ENCODE peak calls at places on chromosomes 5 and 9, in nine cellular contexts. One of them, this sample, is unnamed.

GRCh38 chr5:138263581-138263980 is 10.8 kb downstream of the GFRA3 start:
- DNase-seq in kidney epithelial cell: no peak
- DNase-seq in hippocampal formation: no peak
- DNase-seq in stimulated activated CD8-positive, alpha-beta memory T cell treated with anti-CD3 and anti-CD28 coated beads, Interleukin-15, amount 100 ng/mL, for 4 hours: no peak
- DNase-seq in CD4-positive, alpha-beta T cell: no peak
- DNase-seq in effector memory CD4-positive, alpha-beta T cell: no peak
- DNase-seq in fibroblast of mammary gland: no peak
- DNase-seq in ovary: no peak
- DNase-seq in CD8-positive, alpha-beta T cell: no peak
- DNase-seq in this sample: no peak

GRCh38 chr9:86503281-86503680 is 149.1 kb upstream of the TUT7 start:
- DNase-seq in stimulated activated CD8-positive, alpha-beta memory T cell treated with anti-CD3 and anti-CD28 coated beads, Interleukin-15, amount 100 ng/mL, for 4 hours: no peak
- DNase-seq in CD8-positive, alpha-beta T cell: no peak
- DNase-seq in CD4-positive, alpha-beta T cell: no peak
- DNase-seq in hippocampal formation: no peak
- DNase-seq in fibroblast of mammary gland: no peak
- DNase-seq in ovary: no peak
- DNase-seq in kidney epithelial cell: no peak
- DNase-seq in effector memory CD4-positive, alpha-beta T cell: no peak
- DNase-seq in this sample: no peak

GRCh38 chr9:114117996-114118830 is 19.1 kb upstream of the KIF12 start:
- DNase-seq in effector memory CD4-positive, alpha-beta T cell: no peak
- DNase-seq in stimulated activated CD8-positive, alpha-beta memory T cell treated with anti-CD3 and anti-CD28 coated beads, Interleukin-15, amount 100 ng/mL, for 4 hours: no peak
- DNase-seq in ovary: no peak
- DNase-seq in CD8-positive, alpha-beta T cell: no peak
- DNase-seq in hippocampal formation: no peak
- DNase-seq in kidney epithelial cell: no peak
- DNase-seq in fibroblast of mammary gland: no peak
- DNase-seq in CD4-positive, alpha-beta T cell: no peak
- DNase-seq in this sample: no peak

GRCh38 chr5:179400020-179400419 is 54.8 kb upstream of the ADAMTS2 start:
- DNase-seq in effector memory CD4-positive, alpha-beta T cell: no peak
- DNase-seq in CD8-positive, alpha-beta T cell: no peak
- DNase-seq in ovary: no peak
- DNase-seq in hippocampal formation: no peak
- DNase-seq in fibroblast of mammary gland: no peak
- DNase-seq in stimulated activated CD8-positive, alpha-beta memory T cell treated with anti-CD3 and anti-CD28 coated beads, Interleukin-15, amount 100 ng/mL, for 4 hours: no peak
- DNase-seq in kidney epithelial cell: no peak
- DNase-seq in CD4-positive, alpha-beta T cell: no peak
- DNase-seq in this sample: no peak

GRCh38 chr5:44565872-44566271 is 176.7 kb upstream of the FGF10 start:
- DNase-seq in stimulated activated CD8-positive, alpha-beta memory T cell treated with anti-CD3 and anti-CD28 coated beads, Interleukin-15, amount 100 ng/mL, for 4 hours: no peak
- DNase-seq in kidney epithelial cell: no peak
- DNase-seq in effector memory CD4-positive, alpha-beta T cell: no peak
- DNase-seq in ovary: no peak
- DNase-seq in hippocampal formation: no peak
- DNase-seq in CD8-positive, alpha-beta T cell: no peak
- DNase-seq in fibroblast of mammary gland: peak
- DNase-seq in CD4-positive, alpha-beta T cell: no peak
- DNase-seq in this sample: no peak

GRCh38 chr9:21450733-21451394 is 10.6 kb downstream of the IFNA1 start:
- DNase-seq in CD4-positive, alpha-beta T cell: no peak
- DNase-seq in CD8-positive, alpha-beta T cell: no peak
- DNase-seq in ovary: no peak
- DNase-seq in fibroblast of mammary gland: peak
- DNase-seq in stimulated activated CD8-positive, alpha-beta memory T cell treated with anti-CD3 and anti-CD28 coated beads, Interleukin-15, amount 100 ng/mL, for 4 hours: no peak
- DNase-seq in hippocampal formation: no peak
- DNase-seq in kidney epithelial cell: no peak
- DNase-seq in effector memory CD4-positive, alpha-beta T cell: no peak
- DNase-seq in this sample: no peak

GRCh38 chr9:123643518-123643917 is 286.4 kb downstream of the DENND1A start:
- DNase-seq in hippocampal formation: no peak
- DNase-seq in CD8-positive, alpha-beta T cell: no peak
- DNase-seq in ovary: no peak
- DNase-seq in fibroblast of mammary gland: no peak
- DNase-seq in stimulated activated CD8-positive, alpha-beta memory T cell treated with anti-CD3 and anti-CD28 coated beads, Interleukin-15, amount 100 ng/mL, for 4 hours: no peak
- DNase-seq in kidney epithelial cell: no peak
- DNase-seq in effector memory CD4-positive, alpha-beta T cell: no peak
- DNase-seq in CD4-positive, alpha-beta T cell: no peak
- DNase-seq in this sample: no peak

GRCh38 chr5:54310433-54311177 is at the start of gene ARL15:
- DNase-seq in effector memory CD4-positive, alpha-beta T cell: peak
- DNase-seq in kidney epithelial cell: peak
- DNase-seq in fibroblast of mammary gland: peak
- DNase-seq in stimulated activated CD8-positive, alpha-beta memory T cell treated with anti-CD3 and anti-CD28 coated beads, Interleukin-15, amount 100 ng/mL, for 4 hours: peak
- DNase-seq in CD4-positive, alpha-beta T cell: peak
- DNase-seq in hippocampal formation: peak
- DNase-seq in CD8-positive, alpha-beta T cell: peak
- DNase-seq in ovary: peak
- DNase-seq in this sample: peak

GRCh38 chr5:7398596-7399260 is 2.8 kb downstream of the ADCY2 start:
- DNase-seq in CD4-positive, alpha-beta T cell: no peak
- DNase-seq in stimulated activated CD8-positive, alpha-beta memory T cell treated with anti-CD3 and anti-CD28 coated beads, Interleukin-15, amount 100 ng/mL, for 4 hours: no peak
- DNase-seq in hippocampal formation: no peak
- DNase-seq in fibroblast of mammary gland: no peak
- DNase-seq in CD8-positive, alpha-beta T cell: no peak
- DNase-seq in ovary: no peak
- DNase-seq in kidney epithelial cell: no peak
- DNase-seq in effector memory CD4-positive, alpha-beta T cell: no peak
- DNase-seq in this sample: no peak

GRCh38 chr5:163727028-163727427 is 221.6 kb downstream of the MAT2B start:
- DNase-seq in effector memory CD4-positive, alpha-beta T cell: no peak
- DNase-seq in CD4-positive, alpha-beta T cell: no peak
- DNase-seq in kidney epithelial cell: no peak
- DNase-seq in stimulated activated CD8-positive, alpha-beta memory T cell treated with anti-CD3 and anti-CD28 coated beads, Interleukin-15, amount 100 ng/mL, for 4 hours: no peak
- DNase-seq in CD8-positive, alpha-beta T cell: no peak
- DNase-seq in fibroblast of mammary gland: no peak
- DNase-seq in ovary: no peak
- DNase-seq in hippocampal formation: peak
- DNase-seq in this sample: no peak

GRCh38 chr5:96680759-96681158 is 18.6 kb downstream of the CAST start:
- DNase-seq in ovary: no peak
- DNase-seq in CD4-positive, alpha-beta T cell: no peak
- DNase-seq in hippocampal formation: no peak
- DNase-seq in kidney epithelial cell: no peak
- DNase-seq in stimulated activated CD8-positive, alpha-beta memory T cell treated with anti-CD3 and anti-CD28 coated beads, Interleukin-15, amount 100 ng/mL, for 4 hours: no peak
- DNase-seq in CD8-positive, alpha-beta T cell: no peak
- DNase-seq in effector memory CD4-positive, alpha-beta T cell: no peak
- DNase-seq in fibroblast of mammary gland: peak
- DNase-seq in this sample: no peak

GRCh38 chr5:14036947-14037346 is 92.5 kb upstream of the DNAH5 start:
- DNase-seq in effector memory CD4-positive, alpha-beta T cell: no peak
- DNase-seq in stimulated activated CD8-positive, alpha-beta memory T cell treated with anti-CD3 and anti-CD28 coated beads, Interleukin-15, amount 100 ng/mL, for 4 hours: no peak
- DNase-seq in kidney epithelial cell: no peak
- DNase-seq in hippocampal formation: no peak
- DNase-seq in CD4-positive, alpha-beta T cell: no peak
- DNase-seq in fibroblast of mammary gland: peak
- DNase-seq in CD8-positive, alpha-beta T cell: no peak
- DNase-seq in ovary: no peak
- DNase-seq in this sample: no peak

GRCh38 chr5:125115180-125115495 is 368.7 kb upstream of the ZNF608 start:
- DNase-seq in CD4-positive, alpha-beta T cell: no peak
- DNase-seq in CD8-positive, alpha-beta T cell: no peak
- DNase-seq in kidney epithelial cell: no peak
- DNase-seq in stimulated activated CD8-positive, alpha-beta memory T cell treated with anti-CD3 and anti-CD28 coated beads, Interleukin-15, amount 100 ng/mL, for 4 hours: no peak
- DNase-seq in effector memory CD4-positive, alpha-beta T cell: no peak
- DNase-seq in ovary: no peak
- DNase-seq in hippocampal formation: no peak
- DNase-seq in fibroblast of mammary gland: no peak
- DNase-seq in this sample: no peak

GRCh38 chr5:132673939-132674630 is at the start of gene IL4:
- DNase-seq in ovary: no peak
- DNase-seq in fibroblast of mammary gland: no peak
- DNase-seq in kidney epithelial cell: no peak
- DNase-seq in hippocampal formation: no peak
- DNase-seq in effector memory CD4-positive, alpha-beta T cell: no peak
- DNase-seq in CD8-positive, alpha-beta T cell: no peak
- DNase-seq in stimulated activated CD8-positive, alpha-beta memory T cell treated with anti-CD3 and anti-CD28 coated beads, Interleukin-15, amount 100 ng/mL, for 4 hours: no peak
- DNase-seq in CD4-positive, alpha-beta T cell: no peak
- DNase-seq in this sample: no peak

GRCh38 chr9:75918154-75918553 is 27.7 kb downstream of the PCSK5 start:
- DNase-seq in hippocampal formation: no peak
- DNase-seq in stimulated activated CD8-positive, alpha-beta memory T cell treated with anti-CD3 and anti-CD28 coated beads, Interleukin-15, amount 100 ng/mL, for 4 hours: no peak
- DNase-seq in fibroblast of mammary gland: no peak
- DNase-seq in kidney epithelial cell: no peak
- DNase-seq in CD4-positive, alpha-beta T cell: no peak
- DNase-seq in ovary: no peak
- DNase-seq in effector memory CD4-positive, alpha-beta T cell: no peak
- DNase-seq in CD8-positive, alpha-beta T cell: no peak
- DNase-seq in this sample: no peak

GRCh38 chr5:157361865-157362465 is 96.0 kb downstream of the CYFIP2 start:
- DNase-seq in CD4-positive, alpha-beta T cell: no peak
- DNase-seq in effector memory CD4-positive, alpha-beta T cell: no peak
- DNase-seq in fibroblast of mammary gland: peak
- DNase-seq in CD8-positive, alpha-beta T cell: no peak
- DNase-seq in stimulated activated CD8-positive, alpha-beta memory T cell treated with anti-CD3 and anti-CD28 coated beads, Interleukin-15, amount 100 ng/mL, for 4 hours: no peak
- DNase-seq in kidney epithelial cell: no peak
- DNase-seq in hippocampal formation: no peak
- DNase-seq in ovary: no peak
- DNase-seq in this sample: no peak

GRCh38 chr5:9268226-9268625 is 277.6 kb downstream of the SEMA5A start:
- DNase-seq in effector memory CD4-positive, alpha-beta T cell: no peak
- DNase-seq in CD4-positive, alpha-beta T cell: no peak
- DNase-seq in hippocampal formation: no peak
- DNase-seq in CD8-positive, alpha-beta T cell: no peak
- DNase-seq in fibroblast of mammary gland: no peak
- DNase-seq in kidney epithelial cell: no peak
- DNase-seq in ovary: no peak
- DNase-seq in stimulated activated CD8-positive, alpha-beta memory T cell treated with anti-CD3 and anti-CD28 coated beads, Interleukin-15, amount 100 ng/mL, for 4 hours: no peak
- DNase-seq in this sample: no peak

GRCh38 chr5:167304834-167305469 is 986.5 kb upstream of the WWC1 start:
- DNase-seq in CD4-positive, alpha-beta T cell: no peak
- DNase-seq in hippocampal formation: no peak
- DNase-seq in kidney epithelial cell: no peak
- DNase-seq in ovary: no peak
- DNase-seq in CD8-positive, alpha-beta T cell: no peak
- DNase-seq in fibroblast of mammary gland: no peak
- DNase-seq in stimulated activated CD8-positive, alpha-beta memory T cell treated with anti-CD3 and anti-CD28 coated beads, Interleukin-15, amount 100 ng/mL, for 4 hours: no peak
- DNase-seq in effector memory CD4-positive, alpha-beta T cell: no peak
- DNase-seq in this sample: no peak

GRCh38 chr5:62305715-62306493 is at the start of gene KIF2A:
- DNase-seq in ovary: peak
- DNase-seq in CD4-positive, alpha-beta T cell: peak
- DNase-seq in CD8-positive, alpha-beta T cell: peak
- DNase-seq in effector memory CD4-positive, alpha-beta T cell: peak
- DNase-seq in hippocampal formation: peak
- DNase-seq in stimulated activated CD8-positive, alpha-beta memory T cell treated with anti-CD3 and anti-CD28 coated beads, Interleukin-15, amount 100 ng/mL, for 4 hours: peak
- DNase-seq in fibroblast of mammary gland: peak
- DNase-seq in kidney epithelial cell: peak
- DNase-seq in this sample: peak

GRCh38 chr9:78539904-78540303 is 243.0 kb downstream of the PSAT1 start:
- DNase-seq in CD8-positive, alpha-beta T cell: no peak
- DNase-seq in stimulated activated CD8-positive, alpha-beta memory T cell treated with anti-CD3 and anti-CD28 coated beads, Interleukin-15, amount 100 ng/mL, for 4 hours: no peak
- DNase-seq in kidney epithelial cell: peak
- DNase-seq in effector memory CD4-positive, alpha-beta T cell: no peak
- DNase-seq in hippocampal formation: no peak
- DNase-seq in fibroblast of mammary gland: peak
- DNase-seq in ovary: no peak
- DNase-seq in CD4-positive, alpha-beta T cell: no peak
- DNase-seq in this sample: no peak

GRCh38 chr5:150320048-150320555 is 17.4 kb upstream of the ARSI start:
- DNase-seq in CD8-positive, alpha-beta T cell: no peak
- DNase-seq in kidney epithelial cell: peak
- DNase-seq in ovary: peak
- DNase-seq in effector memory CD4-positive, alpha-beta T cell: no peak
- DNase-seq in fibroblast of mammary gland: peak
- DNase-seq in stimulated activated CD8-positive, alpha-beta memory T cell treated with anti-CD3 and anti-CD28 coated beads, Interleukin-15, amount 100 ng/mL, for 4 hours: no peak
- DNase-seq in hippocampal formation: peak
- DNase-seq in CD4-positive, alpha-beta T cell: no peak
- DNase-seq in this sample: no peak

GRCh38 chr5:137015540-137016116 is 483.5 kb downstream of the SPOCK1 start:
- DNase-seq in CD8-positive, alpha-beta T cell: no peak
- DNase-seq in fibroblast of mammary gland: no peak
- DNase-seq in stimulated activated CD8-positive, alpha-beta memory T cell treated with anti-CD3 and anti-CD28 coated beads, Interleukin-15, amount 100 ng/mL, for 4 hours: no peak
- DNase-seq in effector memory CD4-positive, alpha-beta T cell: no peak
- DNase-seq in CD4-positive, alpha-beta T cell: no peak
- DNase-seq in kidney epithelial cell: no peak
- DNase-seq in hippocampal formation: no peak
- DNase-seq in ovary: no peak
- DNase-seq in this sample: no peak

GRCh38 chr5:133786432-133786831 is 174.1 kb upstream of the FSTL4 start:
- DNase-seq in fibroblast of mammary gland: no peak
- DNase-seq in hippocampal formation: no peak
- DNase-seq in kidney epithelial cell: no peak
- DNase-seq in stimulated activated CD8-positive, alpha-beta memory T cell treated with anti-CD3 and anti-CD28 coated beads, Interleukin-15, amount 100 ng/mL, for 4 hours: no peak
- DNase-seq in CD4-positive, alpha-beta T cell: no peak
- DNase-seq in ovary: no peak
- DNase-seq in CD8-positive, alpha-beta T cell: no peak
- DNase-seq in effector memory CD4-positive, alpha-beta T cell: no peak
- DNase-seq in this sample: no peak

GRCh38 chr9:85142461-85143401 is 473.2 kb downstream of the NTRK2 start:
- DNase-seq in CD4-positive, alpha-beta T cell: no peak
- DNase-seq in fibroblast of mammary gland: peak
- DNase-seq in stimulated activated CD8-positive, alpha-beta memory T cell treated with anti-CD3 and anti-CD28 coated beads, Interleukin-15, amount 100 ng/mL, for 4 hours: no peak
- DNase-seq in ovary: no peak
- DNase-seq in CD8-positive, alpha-beta T cell: no peak
- DNase-seq in kidney epithelial cell: peak
- DNase-seq in hippocampal formation: no peak
- DNase-seq in effector memory CD4-positive, alpha-beta T cell: no peak
- DNase-seq in this sample: no peak

GRCh38 chr9:113664176-113664875 is 200.8 kb downstream of the RGS3 start:
- DNase-seq in kidney epithelial cell: no peak
- DNase-seq in hippocampal formation: no peak
- DNase-seq in ovary: no peak
- DNase-seq in stimulated activated CD8-positive, alpha-beta memory T cell treated with anti-CD3 and anti-CD28 coated beads, Interleukin-15, amount 100 ng/mL, for 4 hours: no peak
- DNase-seq in CD8-positive, alpha-beta T cell: no peak
- DNase-seq in effector memory CD4-positive, alpha-beta T cell: no peak
- DNase-seq in CD4-positive, alpha-beta T cell: no peak
- DNase-seq in fibroblast of mammary gland: no peak
- DNase-seq in this sample: no peak

GRCh38 chr5:74105126-74105780 is 479.3 kb downstream of the ARHGEF28 start:
- DNase-seq in stimulated activated CD8-positive, alpha-beta memory T cell treated with anti-CD3 and anti-CD28 coated beads, Interleukin-15, amount 100 ng/mL, for 4 hours: no peak
- DNase-seq in CD4-positive, alpha-beta T cell: no peak
- DNase-seq in hippocampal formation: no peak
- DNase-seq in fibroblast of mammary gland: no peak
- DNase-seq in CD8-positive, alpha-beta T cell: no peak
- DNase-seq in ovary: peak
- DNase-seq in effector memory CD4-positive, alpha-beta T cell: no peak
- DNase-seq in kidney epithelial cell: no peak
- DNase-seq in this sample: no peak

GRCh38 chr5:96329886-96330531 is 103.0 kb downstream of the PCSK1 start:
- DNase-seq in CD8-positive, alpha-beta T cell: no peak
- DNase-seq in CD4-positive, alpha-beta T cell: no peak
- DNase-seq in stimulated activated CD8-positive, alpha-beta memory T cell treated with anti-CD3 and anti-CD28 coated beads, Interleukin-15, amount 100 ng/mL, for 4 hours: no peak
- DNase-seq in ovary: no peak
- DNase-seq in effector memory CD4-positive, alpha-beta T cell: no peak
- DNase-seq in fibroblast of mammary gland: peak
- DNase-seq in hippocampal formation: no peak
- DNase-seq in kidney epithelial cell: no peak
- DNase-seq in this sample: no peak

This sample was measured in esophagus squamous epithelium.